ENCODE peak calls at places on chromosomes 7 and 10, in seven cellular contexts. P is H9, T is mesendoderm, D is IMR-90, M is mesenchymal stem cell, J is H1, A is trophoblast cell. S is an unnamed sample.

GRCh38 chr7:53113424-53113823 is 78.0 kb downstream of the POM121L12 start:
- DNase-seq in J (no peak), D (no peak), A (no peak), M (no peak), T (no peak), P (no peak), S (no peak)

GRCh38 chr10:72425133-72425532 is 70.4 kb upstream of the DNAJB12 start:
- DNase-seq in P (no peak), M (no peak), D (no peak), J (no peak), T (no peak), A (peak; percentile 81), S (no peak)

GRCh38 chr7:92135100-92135429 is 788 bp upstream of the CYP51A1 start:
- DNase-seq in J (no peak), T (no peak), P (no peak), D (no peak), M (no peak), A (peak; percentile 48), S (no peak)

GRCh38 chr10:60527676-60528075 is 138.0 kb upstream of the ANK3 start:
- DNase-seq in A (no peak), J (no peak), M (no peak), D (no peak), P (no peak), T (peak; percentile 53), S (no peak)

GRCh38 chr10:74923556-74923955 is 97.2 kb downstream of the KAT6B start:
- DNase-seq in M (peak; percentile 45), D (no peak), P (peak; percentile 44), J (no peak), T (peak; percentile 80), A (no peak), S (no peak)

GRCh38 chr10:101560293-101561067 is 27.6 kb downstream of the POLL start:
- DNase-seq in P (peak; percentile 25), J (no peak), A (no peak), T (no peak), M (no peak), D (no peak), S (no peak)

GRCh38 chr7:110522751-110523200 is 568.2 kb upstream of the LRRN3 start:
- DNase-seq in A (peak; percentile 92), P (no peak), D (no peak), T (peak; percentile 83), M (peak; percentile 80), J (no peak), S (no peak)

GRCh38 chr10:21174670-21175495 is 277.8 kb upstream of the NEBL start:
- DNase-seq in D (no peak), J (no peak), A (peak; percentile 95), P (peak; percentile 30), T (peak; percentile 76), M (peak; percentile 17), S (peak; percentile 46)

GRCh38 chr7:7920481-7920880 is 48.1 kb upstream of the GLCCI1 start:
- DNase-seq in A (no peak), D (no peak), J (no peak), P (no peak), T (no peak), M (no peak), S (no peak)

GRCh38 chr7:38335490-38336135 is 62.2 kb upstream of the TARP start:
- DNase-seq in M (peak; percentile 93), J (peak; percentile 83), T (peak; percentile 98), A (peak; percentile 92), P (peak; percentile 97), D (peak; percentile 94), S (peak; percentile 78)

GRCh38 chr7:23105086-23105643 is 420 bp upstream of the KLHL7 start:
- DNase-seq in T (no peak), M (peak; percentile 31), A (peak; percentile 3), P (no peak), D (no peak), J (no peak), S (no peak)

GRCh38 chr10:6423004-6423403 is 157.1 kb downstream of the PRKCQ start:
- DNase-seq in P (no peak), A (no peak), D (peak; percentile 2), J (no peak), T (no peak), M (peak; percentile 88), S (no peak)

GRCh38 chr10:92690211-92691041 is 671 bp downstream of the HHEX start:
- DNase-seq in A (peak; percentile 21), J (no peak), T (peak; percentile 51), D (peak; percentile 69), M (peak; percentile 84), P (peak; percentile 44), S (peak; percentile 29)

GRCh38 chr7:142873281-142873784 is 12.2 kb downstream of the TRPV6 start:
- DNase-seq in D (no peak), A (peak; percentile 41), T (peak; percentile 59), M (no peak), P (peak; percentile 70), J (no peak), S (no peak)

GRCh38 chr10:43401627-43402026 is 7.4 kb downstream of the HNRNPF start:
- DNase-seq in D (no peak), J (no peak), T (peak; percentile 90), M (no peak), A (no peak), P (peak; percentile 80), S (no peak)

GRCh38 chr7:81170291-81170690 is 251.4 kb upstream of the SEMA3C start:
- DNase-seq in T (no peak), D (peak; percentile 38), A (no peak), J (no peak), P (no peak), M (peak; percentile 32), S (no peak)

GRCh38 chr7:5596046-5596895 is 172.6 kb upstream of the TNRC18 start:
- DNase-seq in D (peak; percentile 95), J (no peak), A (peak; percentile 74), M (peak; percentile 94), P (peak; percentile 76), T (peak; percentile 88), S (no peak)

GRCh38 chr7:135342887-135343286 is 109.2 kb downstream of the STRA8 start:
- DNase-seq in A (peak; percentile 35), T (no peak), D (peak; percentile 5), P (no peak), M (no peak), J (no peak), S (no peak)

GRCh38 chr7:92020636-92021035 is 80.0 kb downstream of the AKAP9 start:
- DNase-seq in J (no peak), A (no peak), T (no peak), D (peak; percentile 63), M (no peak), P (no peak), S (no peak)

GRCh38 chr7:159157714-159158113 is 13.0 kb upstream of the VIPR2 start:
- DNase-seq in A (no peak), T (no peak), P (no peak), D (no peak), M (no peak), J (no peak), S (no peak)

GRCh38 chr7:159158125-159158887 is 13.6 kb upstream of the VIPR2 start:
- DNase-seq in A (no peak), M (no peak), P (no peak), J (no peak), T (no peak), D (no peak), S (no peak)

GRCh38 chr7:159159731-159160130 is 15.1 kb upstream of the VIPR2 start:
- DNase-seq in T (no peak), P (no peak), J (no peak), A (no peak), M (no peak), D (no peak), S (no peak)

GRCh38 chr7:159158888-159159405 is 14.3 kb upstream of the VIPR2 start:
- DNase-seq in D (no peak), M (no peak), J (no peak), P (no peak), A (no peak), T (no peak), S (no peak)

DNA sequence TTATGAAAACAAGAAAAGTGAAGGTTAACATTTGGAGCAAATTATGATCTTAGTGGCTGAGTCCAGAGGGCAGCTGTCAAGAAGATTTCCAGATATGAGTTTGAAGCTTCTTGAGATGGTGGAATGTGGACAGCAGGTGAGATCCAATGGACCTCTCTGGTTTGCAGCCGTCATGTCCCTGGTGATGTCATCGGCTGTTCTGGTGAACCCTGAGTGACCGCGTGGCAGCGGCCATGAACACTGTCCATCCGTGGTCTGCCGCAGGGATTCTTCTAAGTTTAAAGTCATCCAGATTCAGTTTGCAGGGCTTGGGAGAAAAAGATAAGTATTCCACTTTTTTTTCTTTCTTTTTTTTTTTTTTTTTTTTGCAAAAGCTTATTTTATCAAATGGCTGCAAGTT is 15.8 kb upstream of the VIPR2 start:
- DNase-seq in T (no peak), J (no peak), P (no peak), M (no peak), D (no peak), A (no peak), S (no peak)
- H3K23ac ChIP-seq in T (no peak overlapping the region), J (no peak overlapping the region), P (no peak overlapping the region), M (no peak overlapping the region), D (no peak overlapping the region), A (no peak overlapping the region), S (peak overlapping the region; percentile 73)

GRCh38 chr7:83210459-83210858 is 47.8 kb upstream of the PCLO start:
- DNase-seq in J (no peak), M (no peak), A (no peak), T (no peak), D (no peak), P (no peak), S (no peak)

GRCh38 chr7:83212883-83213282 is 50.2 kb upstream of the PCLO start:
- DNase-seq in D (no peak), P (no peak), T (no peak), M (no peak), A (no peak), J (no peak), S (no peak)

GRCh38 chr7:83211685-83212084 is 49.0 kb upstream of the PCLO start:
- DNase-seq in D (no peak), A (no peak), T (no peak), J (peak; percentile 7), M (no peak), P (no peak), S (no peak)
- H2BK120ac ChIP-seq in D (no peak overlapping the region), A (no peak overlapping the region), T (no peak overlapping the region), J (no peak overlapping the region), M (no peak overlapping the region), P (no peak overlapping the region), S (no peak overlapping the region)

DNA sequence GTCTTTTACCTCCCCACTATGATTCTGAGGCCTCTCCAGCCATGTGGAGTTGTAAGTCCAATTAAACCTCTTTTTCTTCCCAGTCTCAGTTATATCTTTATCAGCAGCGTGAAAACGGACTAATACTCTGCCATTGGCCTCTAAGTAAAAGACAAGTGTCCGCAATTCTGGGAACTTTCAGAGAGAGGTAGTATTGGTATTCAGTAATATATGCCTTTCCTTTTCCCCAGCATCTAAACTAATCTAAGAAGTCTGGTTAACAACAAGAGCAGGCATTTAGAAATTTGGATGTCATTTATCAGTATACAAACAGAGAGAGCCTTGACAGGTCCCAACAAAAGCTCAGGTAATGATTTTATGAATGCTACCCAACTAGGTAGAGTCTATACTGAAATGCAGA is 95.2 kb downstream of the ATE1 start:
- DNase-seq in M (no peak), T (no peak), A (no peak), D (no peak), J (no peak), P (no peak), S (no peak)
- H2BK5ac ChIP-seq in M (no peak overlapping the region), T (no peak overlapping the region), A (no peak overlapping the region), D (no peak overlapping the region), J (no peak overlapping the region), P (no peak overlapping the region), S (no peak overlapping the region)

DNA sequence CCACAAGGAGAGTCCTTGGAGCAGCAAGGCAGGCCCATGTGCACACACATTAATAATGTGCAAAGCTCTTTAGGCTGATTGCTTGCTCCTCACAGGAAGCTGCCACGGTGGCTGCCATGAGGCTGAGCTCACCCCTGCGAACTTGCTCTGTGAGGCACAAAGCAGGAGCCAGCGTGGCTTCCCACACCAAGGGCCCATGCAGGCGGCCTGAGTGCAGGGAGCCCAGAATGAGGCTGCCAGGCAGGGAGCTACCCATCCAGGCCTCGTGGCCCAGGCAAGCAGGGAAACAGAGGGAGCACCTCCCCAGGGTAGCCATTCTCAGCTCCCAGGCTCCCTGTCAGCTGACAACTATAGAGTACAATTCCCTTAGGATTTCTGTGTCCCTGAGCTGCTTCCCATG is 242.8 kb downstream of the GRID1 start:
- DNase-seq in J (no peak), M (no peak), A (no peak), D (no peak), P (no peak), T (no peak), S (no peak)
- H3K23ac ChIP-seq in J (no peak overlapping the region), M (no peak overlapping the region), A (no peak overlapping the region), D (no peak overlapping the region), P (no peak overlapping the region), T (no peak overlapping the region), S (no peak overlapping the region)

S was measured in neuronal stem cell.